ENCODE peak calls at places on chromosomes 13 and 19, in eight cellular contexts. One of them, this sample, is unnamed.

GRCh38 chr19:49879243-49879960 is 1.9 kb downstream of the TBC1D17 start:
- DNase-seq in Jurkat, Clone E6-1: no peak
- DNase-seq in CD8-positive, alpha-beta T cell: no peak
- DNase-seq in mesenchymal stem cell: no peak
- DNase-seq in esophagus squamous epithelium: no peak
- DNase-seq in dorsolateral prefrontal cortex: no peak
- DNase-seq in foreskin fibroblast: no peak
- DNase-seq in memory B cell: no peak
- DNase-seq in this sample: peak; percentile 57

GRCh38 chr19:28607066-28607583 is 605.8 kb downstream of the UQCRFS1 start:
- DNase-seq in dorsolateral prefrontal cortex: no peak
- DNase-seq in esophagus squamous epithelium: no peak
- DNase-seq in foreskin fibroblast: no peak
- DNase-seq in CD8-positive, alpha-beta T cell: no peak
- DNase-seq in Jurkat, Clone E6-1: no peak
- DNase-seq in memory B cell: no peak
- DNase-seq in mesenchymal stem cell: no peak
- DNase-seq in this sample: no peak

GRCh38 chr13:32783067-32783466 is 196.8 kb downstream of the PDS5B start:
- DNase-seq in dorsolateral prefrontal cortex: no peak
- DNase-seq in foreskin fibroblast: no peak
- DNase-seq in CD8-positive, alpha-beta T cell: no peak
- DNase-seq in Jurkat, Clone E6-1: peak; percentile 89
- DNase-seq in esophagus squamous epithelium: no peak
- DNase-seq in mesenchymal stem cell: peak; percentile 24
- DNase-seq in memory B cell: no peak
- DNase-seq in this sample: no peak

GRCh38 chr13:40668335-40668734 is 1.9 kb upstream of the FOXO1 start:
- DNase-seq in foreskin fibroblast: no peak
- DNase-seq in esophagus squamous epithelium: no peak
- DNase-seq in Jurkat, Clone E6-1: peak; percentile 35
- DNase-seq in dorsolateral prefrontal cortex: no peak
- DNase-seq in CD8-positive, alpha-beta T cell: peak; percentile 39
- DNase-seq in mesenchymal stem cell: peak; percentile 38
- DNase-seq in memory B cell: peak; percentile 36
- DNase-seq in this sample: peak; percentile 69

GRCh38 chr13:72246396-72246795 is 379.4 kb upstream of the DACH1 start:
- DNase-seq in foreskin fibroblast: no peak
- DNase-seq in memory B cell: no peak
- DNase-seq in esophagus squamous epithelium: no peak
- DNase-seq in Jurkat, Clone E6-1: no peak
- DNase-seq in dorsolateral prefrontal cortex: no peak
- DNase-seq in CD8-positive, alpha-beta T cell: no peak
- DNase-seq in mesenchymal stem cell: no peak
- DNase-seq in this sample: no peak

GRCh38 chr19:55070755-55071502 is 4.7 kb upstream of the EPS8L1 start:
- DNase-seq in foreskin fibroblast: peak; percentile 57
- DNase-seq in dorsolateral prefrontal cortex: no peak
- DNase-seq in Jurkat, Clone E6-1: peak; percentile 53
- DNase-seq in memory B cell: no peak
- DNase-seq in mesenchymal stem cell: peak; percentile 32
- DNase-seq in CD8-positive, alpha-beta T cell: no peak
- DNase-seq in esophagus squamous epithelium: no peak
- DNase-seq in this sample: no peak

GRCh38 chr19:47628058-47628771 is 19.3 kb downstream of the BICRA start:
- DNase-seq in memory B cell: no peak
- DNase-seq in esophagus squamous epithelium: no peak
- DNase-seq in CD8-positive, alpha-beta T cell: no peak
- DNase-seq in mesenchymal stem cell: no peak
- DNase-seq in dorsolateral prefrontal cortex: no peak
- DNase-seq in Jurkat, Clone E6-1: no peak
- DNase-seq in foreskin fibroblast: no peak
- DNase-seq in this sample: no peak

GRCh38 chr13:111907341-111907880 is 159.5 kb upstream of the SOX1 start:
- DNase-seq in mesenchymal stem cell: no peak
- DNase-seq in foreskin fibroblast: no peak
- DNase-seq in dorsolateral prefrontal cortex: no peak
- DNase-seq in Jurkat, Clone E6-1: no peak
- DNase-seq in CD8-positive, alpha-beta T cell: no peak
- DNase-seq in memory B cell: no peak
- DNase-seq in esophagus squamous epithelium: no peak
- DNase-seq in this sample: no peak

GRCh38 chr19:48836089-48837017 is at the start of gene HSD17B14:
- DNase-seq in dorsolateral prefrontal cortex: peak; percentile 35
- DNase-seq in Jurkat, Clone E6-1: no peak
- DNase-seq in esophagus squamous epithelium: no peak
- DNase-seq in mesenchymal stem cell: peak; percentile 90
- DNase-seq in memory B cell: no peak
- DNase-seq in CD8-positive, alpha-beta T cell: no peak
- DNase-seq in foreskin fibroblast: peak; percentile 17
- DNase-seq in this sample: peak; percentile 88

GRCh38 chr19:10091370-10091687 is 5.2 kb downstream of the SHFL start:
- DNase-seq in esophagus squamous epithelium: no peak
- DNase-seq in foreskin fibroblast: no peak
- DNase-seq in CD8-positive, alpha-beta T cell: no peak
- DNase-seq in dorsolateral prefrontal cortex: no peak
- DNase-seq in mesenchymal stem cell: no peak
- DNase-seq in Jurkat, Clone E6-1: no peak
- DNase-seq in memory B cell: no peak
- DNase-seq in this sample: no peak

GRCh38 chr13:42836930-42837329 is 55.5 kb downstream of the FAM216B start:
- DNase-seq in mesenchymal stem cell: peak; percentile 84
- DNase-seq in dorsolateral prefrontal cortex: no peak
- DNase-seq in CD8-positive, alpha-beta T cell: no peak
- DNase-seq in esophagus squamous epithelium: no peak
- DNase-seq in Jurkat, Clone E6-1: no peak
- DNase-seq in foreskin fibroblast: peak; percentile 74
- DNase-seq in memory B cell: no peak
- DNase-seq in this sample: peak; percentile 55

GRCh38 chr19:45913874-45914830 is at the start of gene NANOS2:
- DNase-seq in foreskin fibroblast: no peak
- DNase-seq in memory B cell: no peak
- DNase-seq in mesenchymal stem cell: no peak
- DNase-seq in CD8-positive, alpha-beta T cell: no peak
- DNase-seq in dorsolateral prefrontal cortex: no peak
- DNase-seq in Jurkat, Clone E6-1: no peak
- DNase-seq in esophagus squamous epithelium: no peak
- DNase-seq in this sample: peak; percentile 90